ENCODE peak calls at places on chromosome 11, in nine cellular contexts. W, T, R, G, H, N, X, B and I are unnamed samples. For H3K4me1, the result is how much of the 10 kb centered on the place peaks cover.

GRCh38 chr11:48228761-48229160 is 12.2 kb downstream of the OR4B1 start:
- DNase-seq in N (no peak), B (no peak), X (no peak), R (no peak), H (no peak), G (no peak), T (no peak), W (no peak), I (no peak)

GRCh38 chr11:2612884-2613571 is 86.8 kb downstream of the KCNQ1OT1 start:
- DNase-seq in X (no peak), H (no peak), N (no peak), T (no peak), G (no peak), R (no peak), B (no peak), W (peak), I (no peak)

GRCh38 chr11:71120346-71120963 is 131.9 kb downstream of the SHANK2 start:
- DNase-seq in H (no peak), N (no peak), W (peak), T (no peak), G (no peak), B (no peak), R (no peak), X (no peak), I (no peak)

GRCh38 chr11:62575837-62576236 is 2.1 kb upstream of the EEF1G start:
- DNase-seq in B (no peak), W (no peak), N (no peak), G (no peak), T (no peak), X (no peak), R (no peak), H (no peak), I (no peak)

GRCh38 chr11:57288771-57289579 is 35.8 kb downstream of the TNKS1BP1 start:
- DNase-seq in B (no peak), N (no peak), X (no peak), G (no peak), H (peak), R (no peak), W (no peak), T (no peak), I (no peak)

GRCh38 chr11:134340354-134340964 is 8.7 kb downstream of the GLB1L2 start:
- DNase-seq in R (no peak), T (no peak), B (no peak), W (no peak), G (no peak), H (no peak), X (no peak), N (no peak), I (no peak)

GRCh38 chr11:59899532-59899931 is 20.9 kb downstream of the OOSP3 start:
- DNase-seq in W (no peak), R (no peak), T (no peak), X (no peak), H (no peak), B (no peak), N (no peak), G (no peak), I (no peak)

GRCh38 chr11:2673871-2674471 is 25.8 kb downstream of the KCNQ1OT1 start:
- DNase-seq in H (no peak), T (no peak), N (no peak), W (no peak), X (peak), G (no peak), B (peak), R (no peak), I (no peak)

GRCh38 chr11:15569626-15570025 is 454.9 kb downstream of the INSC start:
- DNase-seq in R (peak), G (peak), B (peak), W (no peak), X (no peak), T (no peak), N (no peak), H (no peak), I (no peak)

GRCh38 chr11:84255483-84255882 is 969.3 kb upstream of the CCDC90B start:
- DNase-seq in G (no peak), R (no peak), X (no peak), W (no peak), N (no peak), H (no peak), T (no peak), B (no peak), I (no peak)

GRCh38 chr11:28058333-28058732 is 49.6 kb downstream of the KIF18A start:
- DNase-seq in R (no peak), T (no peak), H (no peak), G (no peak), N (no peak), B (no peak), X (no peak), W (no peak), I (peak)

DNA sequence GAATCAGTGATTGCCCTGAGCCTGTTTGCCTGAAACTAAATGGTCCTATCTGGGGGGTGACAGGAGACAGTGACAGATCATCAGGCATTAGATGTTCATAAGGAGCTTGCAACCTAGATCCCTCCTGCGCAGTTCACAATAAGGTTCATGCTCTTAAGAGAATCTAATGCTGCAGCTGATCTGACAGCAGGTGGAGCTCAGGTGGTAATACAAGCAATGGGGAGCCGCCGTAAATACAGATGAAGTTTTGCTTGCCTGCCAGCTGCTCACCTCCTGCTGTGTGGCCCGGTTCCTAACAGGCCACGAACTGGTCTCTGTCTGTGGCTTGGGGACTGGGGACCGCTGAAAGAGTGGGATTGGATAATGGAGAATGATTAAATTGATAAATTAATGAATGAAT is 14.0 kb downstream of the NOX4 start:
- DNase-seq in B (no peak), R (no peak), T (no peak), X (no peak), W (no peak), G (no peak), H (no peak), N (no peak), I (no peak)
- TF ChIP-seq CTCF in B (no peak), R (no peak), T (no peak), X (no peak), W (no peak), G (no peak), H (no peak), N (no peak), I (no peak)

DNA sequence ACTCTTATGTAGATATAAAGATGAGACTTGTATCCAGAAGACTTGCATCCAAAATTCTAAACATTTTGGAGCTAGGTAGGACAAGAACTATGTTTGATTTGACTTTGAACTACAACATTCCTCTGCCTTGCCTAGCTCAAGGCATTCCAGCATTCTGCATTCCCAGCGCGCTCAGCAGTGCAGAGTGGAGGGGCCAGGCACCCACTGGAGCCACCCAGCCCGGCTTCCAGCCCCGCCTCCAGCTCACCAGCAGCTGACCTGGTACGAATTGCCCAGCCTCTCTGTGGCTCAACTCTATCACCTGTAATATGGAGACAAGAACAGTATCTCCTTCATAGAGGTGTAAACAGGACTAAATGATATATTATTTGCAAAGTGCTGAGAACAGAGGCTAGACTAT is 28.8 kb downstream of the PRDM10 start:
- DNase-seq in N (no peak), R (peak), X (no peak), W (no peak), G (peak), T (no peak), H (no peak), B (peak), I (peak)
- H3K27ac ChIP-seq in N (no peak), R (no peak), X (no peak), W (no peak), G (no peak), T (no peak), H (no peak), B (no peak), I (no peak)

GRCh38 chr11:13007182-13007581 is 1.9 kb upstream of the RASSF10 start:
- DNase-seq in R (no peak), H (no peak), X (no peak), B (no peak), N (no peak), G (no peak), W (no peak), T (no peak), I (no peak)
- H3K4me1 ChIP-seq in R (under half), H (under half), X (under half), B (under half), N (under half), G (under half), W (under half), T (under half), I (under half)

GRCh38 chr11:29634744-29635143 is 382.1 kb downstream of the KCNA4 start:
- DNase-seq in N (no peak), H (no peak), B (no peak), T (no peak), R (no peak), G (no peak), X (no peak), W (no peak), I (no peak)

GRCh38 chr11:29628584-29628983 is 388.2 kb downstream of the KCNA4 start:
- DNase-seq in T (no peak), G (no peak), R (no peak), N (no peak), B (no peak), X (no peak), H (no peak), W (no peak), I (no peak)

GRCh38 chr11:29629281-29629680 is 387.5 kb downstream of the KCNA4 start:
- DNase-seq in T (no peak), N (no peak), B (no peak), X (no peak), H (no peak), W (no peak), R (no peak), G (no peak), I (no peak)

GRCh38 chr11:29634248-29634647 is 382.6 kb downstream of the KCNA4 start:
- DNase-seq in W (no peak), N (no peak), G (no peak), B (no peak), H (no peak), R (no peak), X (no peak), T (no peak), I (no peak)
- TF ChIP-seq CTCF in W (no peak), N (no peak), G (peak), B (no peak), H (peak), R (peak), X (no peak), T (no peak), I (peak)

DNA sequence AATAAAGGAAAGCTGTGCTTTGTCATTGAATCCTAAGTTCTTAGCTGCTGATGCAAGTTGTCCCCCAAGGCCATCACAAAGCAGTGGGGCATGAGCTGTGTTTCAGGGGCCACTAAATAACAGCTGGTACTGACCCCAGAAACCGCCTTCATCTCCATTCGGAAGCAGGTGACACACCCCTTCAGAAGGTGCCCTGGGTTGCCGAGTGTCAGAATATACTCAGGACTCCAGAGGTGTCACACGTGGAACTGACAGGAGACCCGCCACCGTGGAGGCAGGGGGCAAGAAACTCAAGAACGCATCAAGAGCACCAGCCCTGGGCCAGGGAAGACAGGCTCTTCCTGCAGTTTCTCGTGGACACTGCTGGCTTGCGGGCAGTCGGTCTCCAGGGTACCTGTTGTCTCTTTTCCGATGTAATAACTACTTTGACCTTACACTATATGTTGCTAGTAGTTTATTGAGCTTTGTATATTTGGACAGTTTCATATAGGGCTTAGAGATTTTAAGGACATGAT is 41.5 kb downstream of the PPP2R1B start:
- DNase-seq in N (no peak), X (no peak), R (no peak), T (no peak), H (no peak), B (no peak), W (no peak), G (no peak), I (no peak)
- H3K27ac ChIP-seq in N (no peak), X (no peak), R (no peak), T (no peak), H (no peak), B (no peak), W (no peak), G (no peak), I (no peak)

DNA sequence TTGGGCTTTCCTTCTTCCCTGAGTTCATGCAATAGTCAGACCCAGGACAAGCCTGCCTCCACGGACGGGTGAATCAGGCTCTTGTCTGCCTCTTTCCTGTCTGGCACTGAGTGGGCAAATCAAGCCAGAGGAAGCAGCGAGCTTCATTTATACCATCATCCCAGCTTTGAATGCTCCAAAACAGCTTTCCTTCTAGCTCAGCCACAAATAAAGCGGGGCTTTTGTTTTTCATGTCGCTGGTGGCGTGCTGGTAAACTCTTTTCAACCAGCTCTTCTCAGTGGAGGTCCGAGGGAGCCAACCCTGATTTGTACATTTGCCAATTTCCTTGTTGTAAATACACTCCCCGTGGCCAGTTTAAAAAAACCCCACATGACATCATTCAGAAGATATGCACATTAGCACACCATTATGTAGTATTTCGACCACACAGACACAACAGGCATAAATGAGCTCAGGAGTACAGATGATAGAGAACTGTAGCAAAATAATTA is 8.6 kb downstream of the C11orf91 start:
- DNase-seq in G (peak), W (peak), N (peak), R (peak), H (no peak), T (peak), B (peak), X (peak), I (peak)
- H3K4me1 ChIP-seq in G (half or more), W (half or more), N (under half), R (half or more), H (half or more), T (under half), B (half or more), X (under half), I (half or more)

GRCh38 chr11:17405232-17406005 is 17.0 kb upstream of the KCNJ11 start:
- DNase-seq in N (peak), G (peak), R (peak), B (peak), W (peak), H (peak), T (peak), X (peak), I (peak)
- TF ChIP-seq CTCF in N (peak), G (peak), R (peak), B (peak), W (peak), H (peak), T (peak), X (no peak), I (peak)

GRCh38 chr11:30481816-30482215 is 104.3 kb downstream of the MPPED2 start:
- DNase-seq in W (no peak), T (no peak), N (no peak), B (no peak), X (no peak), H (no peak), G (no peak), R (no peak), I (no peak)
- H3K27ac ChIP-seq in W (no peak), T (no peak), N (peak), B (peak), X (no peak), H (no peak), G (peak), R (peak), I (no peak)

GRCh38 chr11:106082096-106082495 is 4.6 kb downstream of the AASDHPPT start:
- DNase-seq in R (no peak), B (no peak), T (no peak), W (no peak), H (no peak), G (no peak), X (no peak), N (no peak), I (no peak)

GRCh38 chr11:106076923-106077608 is at the start of gene KBTBD3:
- DNase-seq in B (peak), H (peak), R (peak), X (peak), N (peak), T (peak), G (peak), W (peak), I (peak)

GRCh38 chr11:106072804-106073203 is 4.3 kb downstream of the KBTBD3 start:
- DNase-seq in B (no peak), H (no peak), R (no peak), W (no peak), T (no peak), G (no peak), X (no peak), N (no peak), I (no peak)

GRCh38 chr11:106076421-106076922 is 675 bp downstream of the KBTBD3 start:
- DNase-seq in N (no peak), H (no peak), X (no peak), T (no peak), W (no peak), R (no peak), G (no peak), B (no peak), I (no peak)

DNA sequence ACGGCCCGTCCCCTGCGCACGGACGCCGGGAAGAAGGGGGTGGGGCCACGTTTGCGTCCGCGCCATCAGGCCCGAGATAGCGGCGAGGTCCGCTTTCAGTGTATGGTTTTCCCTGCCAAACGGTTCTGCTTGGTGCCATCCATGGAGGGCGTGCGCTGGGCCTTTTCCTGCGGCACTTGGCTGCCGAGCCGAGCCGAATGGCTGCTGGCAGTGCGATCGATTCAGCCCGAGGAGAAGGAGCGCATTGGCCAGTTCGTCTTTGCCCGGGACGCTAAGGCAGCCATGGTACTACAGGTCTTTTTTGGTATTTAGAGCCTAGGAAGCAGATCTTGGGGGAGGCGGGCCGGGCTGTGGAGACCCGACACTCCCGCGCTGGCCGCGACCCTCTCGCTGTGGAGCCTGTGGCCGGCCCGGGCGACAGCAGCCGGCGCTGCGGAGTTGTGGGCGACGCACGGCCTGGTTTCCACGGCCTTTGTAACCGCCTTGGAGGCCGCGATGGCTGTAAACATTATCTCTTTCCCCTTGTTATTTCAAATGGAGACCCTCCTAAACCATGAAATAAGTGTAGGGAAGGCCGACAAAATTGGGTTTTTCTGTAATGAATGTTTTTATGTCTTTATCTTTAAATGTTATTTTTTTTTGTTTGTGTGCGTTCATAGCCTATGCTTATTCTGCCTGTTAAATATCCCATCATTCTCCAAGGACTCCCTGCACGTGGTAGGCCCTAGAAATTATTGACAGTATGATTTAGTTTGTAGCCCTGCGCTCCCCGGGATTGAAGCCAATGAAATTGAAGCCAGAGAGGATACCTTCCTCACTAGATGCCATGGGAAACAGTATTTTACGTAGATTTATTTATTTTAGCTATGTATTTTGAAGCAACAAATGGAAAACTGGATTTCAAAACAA is at the start of gene AASDHPPT:
- DNase-seq in B (no peak), H (peak), R (peak), N (no peak), T (no peak), W (peak), X (no peak), G (no peak), I (peak)
- H3K4me1 ChIP-seq in B (under half), H (under half), R (half or more), N (under half), T (under half), W (under half), X (under half), G (half or more), I (under half)

GRCh38 chr11:58867556-58867955 is 23.1 kb upstream of the GLYATL2 start:
- DNase-seq in N (no peak), R (no peak), T (no peak), W (no peak), H (no peak), G (no peak), B (no peak), X (no peak), I (no peak)
- TF ChIP-seq CTCF in N (no peak), R (no peak), T (no peak), W (no peak), H (no peak), G (no peak), B (no peak), X (no peak), I (no peak)